ENCODE peak calls at places on chromosomes 6 and 20, in four cellular contexts. K, L, M and J are unnamed samples.

GRCh38 chr6:10307476-10307875 is 107.4 kb downstream of the TFAP2A start:
- DNase-seq in L (no peak), K (no peak), M (no peak), J (no peak)

GRCh38 chr6:12286381-12287132 is 3.6 kb upstream of the EDN1 start:
- DNase-seq in L (no peak), K (no peak), M (no peak), J (no peak)

GRCh38 chr6:151391021-151391470 is 313 bp downstream of the ZBTB2 start:
- DNase-seq in M (peak), K (peak), L (peak), J (peak)

GRCh38 chr6:28693751-28694443 is 168.2 kb downstream of the GPX5 start:
- DNase-seq in M (no peak), L (no peak), K (no peak), J (no peak)

GRCh38 chr6:112216699-112217551 is 37.4 kb downstream of the LAMA4 start:
- DNase-seq in K (no peak), M (no peak), L (no peak), J (no peak)

GRCh38 chr20:3032624-3033023 is 10.8 kb upstream of the GNRH2 start:
- DNase-seq in L (no peak), K (peak), M (no peak), J (no peak)

GRCh38 chr20:5540091-5540490 is 210.1 kb upstream of the SHLD1 start:
- DNase-seq in K (no peak), M (no peak), L (no peak), J (no peak)

GRCh38 chr6:30443657-30444450 is 45.5 kb upstream of the HLA-E start:
- DNase-seq in L (no peak), K (no peak), M (no peak), J (no peak)

GRCh38 chr6:136471372-136471771 is 78.8 kb downstream of the MAP7 start:
- DNase-seq in L (no peak), M (no peak), K (no peak), J (no peak)

GRCh38 chr20:10376271-10377075 is 57.5 kb downstream of the MKKS start:
- DNase-seq in M (no peak), K (no peak), L (no peak), J (no peak)

GRCh38 chr20:62914436-62914835 is 11.9 kb downstream of the DIDO1 start:
- DNase-seq in K (peak), M (no peak), L (no peak), J (no peak)

GRCh38 chr20:4811661-4812181 is 90.0 kb downstream of the PRND start:
- DNase-seq in K (peak), L (no peak), M (peak), J (no peak)

GRCh38 chr6:81895511-81896185 is 143.2 kb upstream of the TENT5A start:
- DNase-seq in K (no peak), L (no peak), M (no peak), J (no peak)

GRCh38 chr6:157019115-157019628 is 242.0 kb downstream of the ARID1B start:
- DNase-seq in M (no peak), K (no peak), L (peak), J (peak)

GRCh38 chr6:43107344-43108062 is 31.4 kb downstream of the PTK7 start:
- DNase-seq in M (no peak), L (peak), K (no peak), J (peak)

GRCh38 chr6:131400054-131400781 is 172.8 kb upstream of the ARG1 start:
- DNase-seq in M (no peak), L (no peak), K (no peak), J (no peak)

GRCh38 chr20:60271597-60271996 is 313.4 kb downstream of the CDH26 start:
- DNase-seq in M (no peak), L (no peak), K (no peak), J (no peak)

GRCh38 chr6:2891768-2892170 is 11.3 kb downstream of the SERPINB9 start:
- DNase-seq in M (no peak), L (peak), K (no peak), J (no peak)

GRCh38 chr6:106448000-106448426 is 87.5 kb downstream of the CRYBG1 start:
- DNase-seq in M (peak), L (no peak), K (no peak), J (no peak)

GRCh38 chr6:30219244-30219643 is 6.0 kb upstream of the TRIM26 start:
- DNase-seq in M (no peak), K (no peak), L (peak), J (peak)

GRCh38 chr6:153801917-153802316 is 237.1 kb upstream of the OPRM1 start:
- DNase-seq in L (no peak), K (no peak), M (no peak), J (no peak)

GRCh38 chr6:17281100-17281496 is at the start of gene RBM24:
- DNase-seq in L (no peak), M (peak), K (peak), J (peak)

GRCh38 chr20:11432407-11432806 is 485.3 kb upstream of the BTBD3 start:
- DNase-seq in K (no peak), L (no peak), M (no peak), J (no peak)

GRCh38 chr6:132736239-132736638 is 21.5 kb downstream of the VNN2 start:
- DNase-seq in K (no peak), L (no peak), M (no peak), J (no peak)